ENCODE peak calls at places on chromosome 14, in four cellular contexts. One of them, this sample, is unnamed.

GRCh38 chr14:63893701-63894458 is 41.1 kb downstream of the SYNE2 start:
- DNase-seq in WTC11: no peak
- DNase-seq in SK-N-SH: no peak
- DNase-seq in K562: no peak
- DNase-seq in this sample: no peak

GRCh38 chr14:30641207-30641606 is 19.1 kb downstream of the SCFD1 start:
- DNase-seq in WTC11: no peak
- DNase-seq in SK-N-SH: no peak
- DNase-seq in K562: no peak
- DNase-seq in this sample: no peak

GRCh38 chr14:73591690-73592448 is at the start of gene ACOT4:
- DNase-seq in WTC11: peak; percentile 59
- DNase-seq in SK-N-SH: peak; percentile 77
- DNase-seq in K562: no peak
- DNase-seq in this sample: no peak

GRCh38 chr14:104976198-104977007 is 1.8 kb downstream of the AHNAK2 start:
- DNase-seq in WTC11: peak; percentile 81
- DNase-seq in SK-N-SH: peak; percentile 92
- DNase-seq in K562: peak; percentile 62
- DNase-seq in this sample: peak; percentile 5

GRCh38 chr14:34452258-34452822 is 9.7 kb downstream of the SPTSSA start:
- DNase-seq in WTC11: no peak
- DNase-seq in SK-N-SH: no peak
- DNase-seq in K562: no peak
- DNase-seq in this sample: no peak

GRCh38 chr14:104656014-104656714 is 33.3 kb upstream of the INF2 start:
- DNase-seq in WTC11: no peak
- DNase-seq in SK-N-SH: peak; percentile 56
- DNase-seq in K562: no peak
- DNase-seq in this sample: no peak

GRCh38 chr14:72801381-72801812 is 92.5 kb downstream of the DPF3 start:
- DNase-seq in WTC11: no peak
- DNase-seq in SK-N-SH: no peak
- DNase-seq in K562: no peak
- DNase-seq in this sample: no peak

GRCh38 chr14:105945891-105946290 is 419.5 kb downstream of the TMEM121 start:
- DNase-seq in WTC11: no peak
- DNase-seq in SK-N-SH: no peak
- DNase-seq in K562: no peak
- DNase-seq in this sample: no peak

GRCh38 chr14:20706657-20707355 is 18.2 kb downstream of the ANG start:
- DNase-seq in WTC11: no peak
- DNase-seq in SK-N-SH: no peak
- DNase-seq in K562: no peak
- DNase-seq in this sample: no peak

GRCh38 chr14:50658203-50658602 is 9.9 kb downstream of the SAV1 start:
- DNase-seq in WTC11: no peak
- DNase-seq in SK-N-SH: no peak
- DNase-seq in K562: no peak
- DNase-seq in this sample: no peak

DNA sequence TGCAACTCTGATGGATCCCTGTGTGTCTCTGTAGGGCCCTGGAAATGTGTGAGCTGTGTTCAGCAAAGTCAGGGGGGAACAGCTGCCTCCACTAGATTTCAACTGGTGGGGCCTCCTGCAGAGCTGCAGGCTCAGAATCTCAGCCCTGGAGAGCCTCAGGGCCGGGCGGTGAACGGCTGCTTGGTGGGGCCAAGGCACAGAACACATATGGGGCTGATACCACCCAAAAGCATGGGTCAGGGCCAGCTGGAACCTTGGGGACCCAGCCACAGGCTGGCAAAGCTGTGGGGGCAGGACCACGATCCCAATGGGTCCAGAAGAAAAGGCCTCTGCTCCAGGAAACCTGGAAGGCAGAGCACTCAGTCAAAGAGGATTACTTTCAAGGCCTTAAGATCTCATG is 878.5 kb downstream of the BCL11B start:
- DNase-seq in WTC11: no peak
- DNase-seq in SK-N-SH: no peak
- DNase-seq in K562: no peak
- DNase-seq in this sample: no peak
- TF ChIP-seq USF1 in WTC11: no peak
- TF ChIP-seq USF1 in SK-N-SH: no peak
- TF ChIP-seq USF1 in K562: no peak
- TF ChIP-seq USF1 in this sample: no peak

GRCh38 chr14:96204151-96205058 is at the start of gene BDKRB2:
- DNase-seq in WTC11: peak; percentile 65
- DNase-seq in SK-N-SH: peak; percentile 91
- DNase-seq in K562: peak; percentile 10
- DNase-seq in this sample: no peak
- TF ChIP-seq USF1 in WTC11: no peak
- TF ChIP-seq USF1 in SK-N-SH: peak; percentile 22
- TF ChIP-seq USF1 in K562: no peak
- TF ChIP-seq USF1 in this sample: no peak

GRCh38 chr14:102363182-102363952 is 626 bp downstream of the TECPR2 start:
- DNase-seq in WTC11: peak; percentile 31
- DNase-seq in SK-N-SH: no peak
- DNase-seq in K562: peak; percentile 51
- DNase-seq in this sample: no peak
- TF ChIP-seq USF1 in WTC11: no peak
- TF ChIP-seq USF1 in SK-N-SH: no peak
- TF ChIP-seq USF1 in K562: no peak
- TF ChIP-seq USF1 in this sample: no peak

GRCh38 chr14:54394596-54394995 is 2.2 kb upstream of the CDKN3 start:
- DNase-seq in WTC11: no peak
- DNase-seq in SK-N-SH: no peak
- DNase-seq in K562: no peak
- DNase-seq in this sample: no peak
- TF ChIP-seq USF1 in WTC11: no peak
- TF ChIP-seq USF1 in SK-N-SH: no peak
- TF ChIP-seq USF1 in K562: no peak
- TF ChIP-seq USF1 in this sample: no peak

GRCh38 chr14:96584907-96585671 is 82.9 kb downstream of the PAPOLA start:
- DNase-seq in WTC11: no peak
- DNase-seq in SK-N-SH: peak; percentile 3
- DNase-seq in K562: no peak
- DNase-seq in this sample: no peak

GRCh38 chr14:96585672-96586013 is 83.5 kb downstream of the PAPOLA start:
- DNase-seq in WTC11: no peak
- DNase-seq in SK-N-SH: peak; percentile 0
- DNase-seq in K562: no peak
- DNase-seq in this sample: no peak

GRCh38 chr14:96582995-96583394 is 80.8 kb downstream of the PAPOLA start:
- DNase-seq in WTC11: no peak
- DNase-seq in SK-N-SH: peak; percentile 14
- DNase-seq in K562: no peak
- DNase-seq in this sample: no peak

GRCh38 chr14:96583605-96584041 is 81.4 kb downstream of the PAPOLA start:
- DNase-seq in WTC11: no peak
- DNase-seq in SK-N-SH: no peak
- DNase-seq in K562: no peak
- DNase-seq in this sample: no peak

GRCh38 chr14:96584199-96584906 is 82.2 kb downstream of the PAPOLA start:
- DNase-seq in WTC11: peak; percentile 86
- DNase-seq in SK-N-SH: peak; percentile 88
- DNase-seq in K562: peak; percentile 72
- DNase-seq in this sample: no peak
- TF ChIP-seq USF1 in WTC11: no peak
- TF ChIP-seq USF1 in SK-N-SH: no peak
- TF ChIP-seq USF1 in K562: no peak
- TF ChIP-seq USF1 in this sample: no peak

GRCh38 chr14:71464840-71465239 is 467.4 kb upstream of the RGS6 start:
- DNase-seq in WTC11: no peak
- DNase-seq in SK-N-SH: no peak
- DNase-seq in K562: no peak
- DNase-seq in this sample: no peak

GRCh38 chr14:71466251-71466650 is 466.0 kb upstream of the RGS6 start:
- DNase-seq in WTC11: no peak
- DNase-seq in SK-N-SH: no peak
- DNase-seq in K562: no peak
- DNase-seq in this sample: no peak

GRCh38 chr14:71463807-71464206 is 468.4 kb upstream of the RGS6 start:
- DNase-seq in WTC11: no peak
- DNase-seq in SK-N-SH: no peak
- DNase-seq in K562: no peak
- DNase-seq in this sample: no peak

GRCh38 chr14:71466942-71467341 is 465.3 kb upstream of the RGS6 start:
- DNase-seq in WTC11: no peak
- DNase-seq in SK-N-SH: no peak
- DNase-seq in K562: no peak
- DNase-seq in this sample: no peak

GRCh38 chr14:71465316-71465715 is 466.9 kb upstream of the RGS6 start:
- DNase-seq in WTC11: no peak
- DNase-seq in SK-N-SH: no peak
- DNase-seq in K562: no peak
- DNase-seq in this sample: no peak
- TF ChIP-seq USF1 in WTC11: no peak
- TF ChIP-seq USF1 in SK-N-SH: no peak
- TF ChIP-seq USF1 in K562: no peak
- TF ChIP-seq USF1 in this sample: no peak

GRCh38 chr14:25048170-25049126 is 1.5 kb downstream of the STXBP6 start:
- DNase-seq in WTC11: no peak
- DNase-seq in SK-N-SH: no peak
- DNase-seq in K562: peak; percentile 7
- DNase-seq in this sample: no peak
- TF ChIP-seq USF1 in WTC11: no peak
- TF ChIP-seq USF1 in SK-N-SH: no peak
- TF ChIP-seq USF1 in K562: no peak
- TF ChIP-seq USF1 in this sample: no peak

GRCh38 chr14:93319494-93319893 is 13.3 kb downstream of the BTBD7 start:
- DNase-seq in WTC11: no peak
- DNase-seq in SK-N-SH: no peak
- DNase-seq in K562: no peak
- DNase-seq in this sample: no peak

GRCh38 chr14:93320489-93320888 is 12.3 kb downstream of the BTBD7 start:
- DNase-seq in WTC11: no peak
- DNase-seq in SK-N-SH: no peak
- DNase-seq in K562: no peak
- DNase-seq in this sample: no peak

GRCh38 chr14:93319958-93320357 is 12.9 kb downstream of the BTBD7 start:
- DNase-seq in WTC11: no peak
- DNase-seq in SK-N-SH: no peak
- DNase-seq in K562: no peak
- DNase-seq in this sample: no peak

GRCh38 chr14:93317836-93318807 is 14.7 kb downstream of the BTBD7 start:
- DNase-seq in WTC11: no peak
- DNase-seq in SK-N-SH: no peak
- DNase-seq in K562: no peak
- DNase-seq in this sample: no peak

DNA sequence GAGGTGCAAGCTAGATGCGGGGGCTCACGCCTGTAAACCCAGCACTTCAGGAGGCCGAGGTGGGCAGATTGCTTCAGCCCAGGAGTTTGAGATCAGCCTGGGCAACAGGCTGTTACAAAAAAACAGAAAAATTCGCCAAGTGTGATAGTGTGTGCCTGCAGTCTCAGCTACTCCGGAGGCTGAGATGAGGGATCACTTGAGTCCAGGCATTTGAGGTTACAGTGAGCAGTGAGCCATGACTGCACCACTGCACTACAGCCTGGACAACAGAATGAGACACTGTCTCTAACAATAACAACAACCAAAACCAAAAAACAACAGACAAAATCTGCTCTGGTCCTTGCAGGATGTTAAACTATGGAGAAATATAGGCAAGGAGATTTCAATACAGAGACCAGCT is 13.9 kb downstream of the BTBD7 start:
- DNase-seq in WTC11: no peak
- DNase-seq in SK-N-SH: no peak
- DNase-seq in K562: no peak
- DNase-seq in this sample: no peak
- TF ChIP-seq USF1 in WTC11: no peak
- TF ChIP-seq USF1 in SK-N-SH: no peak
- TF ChIP-seq USF1 in K562: no peak
- TF ChIP-seq USF1 in this sample: no peak

This sample was measured in GM12878.